ENCODE peak calls at places on chromosomes 7 and 10, in nine cellular contexts. S is glomerular endothelial cell; H is choroid plexus epithelial cell; V is stimulated activated CD4-positive, alpha-beta T cell treated with anti-CD3 and anti-CD28 coated beads, Interleukin-2, amount 100 ng/mL, for 48 hours; M is B cell; D is epithelial cell of esophagus; F is RCC 7860; R is T-helper 2 cell; A is lung. N is an unnamed sample.

GRCh38 chr10:43867667-43868361 is 219.1 kb upstream of the ZNF32 start:
- DNase-seq in M (no peak), D (no peak), F (peak), R (no peak), H (peak), S (no peak), A (no peak), V (no peak), N (no peak)

GRCh38 chr10:34746094-34746493 is 69.0 kb downstream of the PARD3 start:
- DNase-seq in D (peak), A (no peak), S (no peak), F (peak), M (no peak), R (no peak), H (no peak), V (no peak), N (no peak)

GRCh38 chr7:117698018-117698417 is 175.2 kb downstream of the CTTNBP2 start:
- DNase-seq in V (no peak), R (no peak), S (no peak), M (no peak), D (no peak), H (no peak), A (no peak), F (no peak), N (no peak)

GRCh38 chr7:12222889-12223579 is 11.9 kb downstream of the TMEM106B start:
- DNase-seq in D (no peak), S (no peak), R (no peak), F (no peak), M (peak), A (no peak), V (no peak), H (no peak), N (no peak)

GRCh38 chr7:131489196-131489595 is 67.2 kb downstream of the PODXL start:
- DNase-seq in V (no peak), M (no peak), R (no peak), A (no peak), D (peak), H (no peak), F (no peak), S (no peak), N (no peak)

GRCh38 chr7:28036748-28037147 is 143.8 kb downstream of the JAZF1 start:
- DNase-seq in H (no peak), F (peak), R (no peak), S (no peak), M (no peak), V (no peak), A (no peak), D (peak), N (no peak)

GRCh38 chr10:79381804-79382221 is 34.5 kb downstream of the PPIF start:
- DNase-seq in S (no peak), A (no peak), M (no peak), V (no peak), D (no peak), R (no peak), H (peak), F (peak), N (no peak)

GRCh38 chr7:946256-946996 is 8.1 kb downstream of the ADAP1 start:
- DNase-seq in D (no peak), R (no peak), S (no peak), A (no peak), M (no peak), V (no peak), H (no peak), F (no peak), N (no peak)

GRCh38 chr7:148809856-148810255 is 74.2 kb downstream of the EZH2 start:
- DNase-seq in V (no peak), F (no peak), H (peak), M (no peak), S (no peak), A (no peak), R (no peak), D (no peak), N (no peak)

GRCh38 chr7:158996214-158997109 is 140.1 kb downstream of the DYNC2I1 start:
- DNase-seq in M (no peak), D (no peak), H (no peak), V (no peak), F (no peak), S (no peak), R (no peak), A (no peak), N (no peak)

N was measured in CMK.